ENCODE peak calls at places on chromosomes 13 and 19, in five cellular contexts. B is NCI-H226; Y is stimulated activated CD8-positive, alpha-beta memory T cell treated with anti-CD3 and anti-CD28 coated beads, Interleukin-15, amount 100 ng/mL, for 1 hour; Z is upper lobe of right lung; F is kidney tubule cell. K is an unnamed sample.

GRCh38 chr13:107003911-107004310 is 436.0 kb upstream of the ARGLU1 start:
- DNase-seq in B (no peak), Y (no peak), Z (no peak), F (no peak), K (no peak)

GRCh38 chr13:60759499-60759898 is 362.5 kb downstream of the TDRD3 start:
- DNase-seq in B (peak), Y (no peak), Z (no peak), F (peak), K (no peak)

GRCh38 chr19:13234518-13234917 is 84.3 kb downstream of the IER2 start:
- DNase-seq in B (no peak), Y (peak), Z (peak), F (peak), K (no peak)

GRCh38 chr13:43544011-43544410 is 242.8 kb downstream of the ENOX1 start:
- DNase-seq in B (peak), Y (no peak), Z (no peak), F (peak), K (no peak)

GRCh38 chr13:79030513-79030912 is 371.6 kb upstream of the OBI1 start:
- DNase-seq in B (no peak), Y (no peak), Z (no peak), F (no peak), K (no peak)

GRCh38 chr13:42333613-42334328 is 61.8 kb downstream of the AKAP11 start:
- DNase-seq in B (no peak), Y (no peak), Z (no peak), F (peak), K (peak)

GRCh38 chr19:18597809-18598660 is 8.6 kb downstream of the CRLF1 start:
- DNase-seq in B (no peak), Y (no peak), Z (no peak), F (no peak), K (no peak)

GRCh38 chr13:103351035-103351828 is 285.0 kb upstream of the SLC10A2 start:
- DNase-seq in B (peak), Y (no peak), Z (no peak), F (peak), K (no peak)

GRCh38 chr19:4910594-4911273 is 1.4 kb downstream of the UHRF1 start:
- DNase-seq in B (no peak), Y (no peak), Z (no peak), F (peak), K (no peak)

GRCh38 chr19:42115705-42116104 is 16.5 kb downstream of the POU2F2 start:
- DNase-seq in B (no peak), Y (no peak), Z (no peak), F (no peak), K (no peak)

GRCh38 chr13:99813346-99814095 is 158.0 kb downstream of the ZIC5 start:
- DNase-seq in B (no peak), Y (no peak), Z (no peak), F (peak), K (no peak)

GRCh38 chr13:46119883-46120614 is 15.2 kb upstream of the CPB2 start:
- DNase-seq in B (peak), Y (no peak), Z (no peak), F (peak), K (no peak)

GRCh38 chr19:3687774-3688706 is 12.2 kb downstream of the PIP5K1C start:
- DNase-seq in B (no peak), Y (no peak), Z (no peak), F (peak), K (no peak)

GRCh38 chr19:5308471-5309437 is 31.9 kb downstream of the PTPRS start:
- DNase-seq in B (peak), Y (no peak), Z (peak), F (peak), K (peak)

GRCh38 chr13:42859760-42860159 is 78.4 kb downstream of the FAM216B start:
- DNase-seq in B (no peak), Y (no peak), Z (no peak), F (no peak), K (no peak)

GRCh38 chr13:55948175-55948574 is 1192.5 kb upstream of the PRR20A start:
- DNase-seq in B (no peak), Y (no peak), Z (peak), F (no peak), K (no peak)

GRCh38 chr19:48530770-48531169 is 19.1 kb upstream of the LMTK3 start:
- DNase-seq in B (no peak), Y (no peak), Z (no peak), F (no peak), K (no peak)

GRCh38 chr19:2700660-2701360 is 1.7 kb downstream of the GNG7 start:
- DNase-seq in B (no peak), Y (no peak), Z (no peak), F (no peak), K (peak)

GRCh38 chr19:30799854-30800755 is 427.9 kb downstream of the ZNF536 start:
- DNase-seq in B (no peak), Y (no peak), Z (peak), F (peak), K (peak)

GRCh38 chr19:38977445-38978314 is 2.1 kb upstream of the FBXO17 start:
- DNase-seq in B (no peak), Y (no peak), Z (no peak), F (peak), K (no peak)

GRCh38 chr19:47111081-47111589 is 2.4 kb downstream of the ZC3H4 start:
- DNase-seq in B (no peak), Y (no peak), Z (peak), F (no peak), K (peak)

GRCh38 chr19:19458110-19458816 is 52.8 kb downstream of the GATAD2A start:
- DNase-seq in B (no peak), Y (no peak), Z (no peak), F (no peak), K (no peak)